ENCODE peak calls at places on chromosomes 7 and 10, in nine cellular contexts. T, O, S, R, F, X, G, Z and H are unnamed samples.

GRCh38 chr10:79483299-79483698 is 29.0 kb upstream of the EIF5AL1 start:
- DNase-seq in S (no peak), T (no peak), G (no peak), F (no peak), R (no peak), X (no peak), Z (no peak), O (no peak), H (no peak)

GRCh38 chr10:77157248-77158019 is 480.2 kb downstream of the KCNMA1 start:
- DNase-seq in Z (no peak), O (no peak), F (no peak), S (no peak), T (no peak), R (no peak), G (no peak), X (no peak), H (no peak)

GRCh38 chr7:118974836-118975235 is 750.3 kb downstream of the ANKRD7 start:
- DNase-seq in G (no peak), O (no peak), T (no peak), Z (no peak), R (no peak), S (peak), X (no peak), F (no peak), H (no peak)

GRCh38 chr7:31437466-31437865 is 76.4 kb upstream of the ITPRID1 start:
- DNase-seq in T (no peak), G (no peak), S (no peak), Z (no peak), R (no peak), O (no peak), F (no peak), X (no peak), H (no peak)

GRCh38 chr10:81873932-81874816 is 820 bp upstream of the NRG3 start:
- DNase-seq in S (no peak), O (peak), R (peak), X (peak), G (no peak), F (peak), Z (no peak), T (no peak), H (peak)

GRCh38 chr7:148809856-148810255 is 74.2 kb downstream of the EZH2 start:
- DNase-seq in R (peak), G (no peak), Z (no peak), O (no peak), S (no peak), T (no peak), X (no peak), F (no peak), H (no peak)

GRCh38 chr10:96370575-96371157 is 11.9 kb upstream of the OPALIN start:
- DNase-seq in S (peak), F (peak), T (peak), X (peak), O (peak), G (no peak), R (peak), Z (peak), H (peak)

GRCh38 chr10:28111712-28112111 is 112.8 kb upstream of the ODAD2 start:
- DNase-seq in F (no peak), T (no peak), X (no peak), S (peak), Z (no peak), R (no peak), O (no peak), G (no peak), H (no peak)

GRCh38 chr10:4710858-4711257 is 115.1 kb upstream of the AKR1E2 start:
- DNase-seq in F (no peak), R (no peak), G (no peak), O (no peak), S (no peak), X (no peak), T (no peak), Z (no peak), H (no peak)

GRCh38 chr7:19725770-19726169 is 16.9 kb upstream of the POLR1F start:
- DNase-seq in Z (no peak), T (no peak), S (no peak), R (no peak), X (no peak), G (no peak), O (no peak), F (no peak), H (no peak)

DNA sequence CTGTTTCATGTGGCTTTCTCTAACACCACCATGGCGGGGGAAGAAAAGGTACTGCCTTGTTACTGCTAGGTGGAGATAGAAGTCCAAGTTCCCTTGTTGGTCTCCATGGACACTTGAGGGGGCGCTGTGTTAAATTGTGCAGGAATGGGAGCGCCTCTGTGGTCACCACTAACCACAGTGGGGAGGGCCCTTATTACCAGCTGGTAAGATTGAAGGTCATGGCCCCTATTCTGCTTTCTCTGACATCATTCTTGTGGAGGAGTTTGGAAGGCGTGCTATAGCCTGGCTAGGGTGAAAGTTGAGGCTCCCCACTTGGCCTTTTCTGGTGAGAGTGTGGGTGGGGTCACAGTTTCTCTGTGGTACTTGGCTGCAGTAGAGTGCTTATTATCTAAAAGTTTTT is 14.9 kb upstream of the MXI1 start:
- DNase-seq in F (peak), T (no peak), G (no peak), Z (no peak), X (no peak), S (no peak), O (no peak), R (peak), H (no peak)
- TF ChIP-seq CTCF in F (peak), T (peak), G (peak), Z (no peak), X (peak), S (no peak), O (no peak), R (peak), H (no peak)

GRCh38 chr10:59177031-59177861 is 803 bp downstream of the PHYHIPL start:
- DNase-seq in X (peak), G (no peak), T (no peak), S (peak), O (peak), R (peak), F (peak), Z (no peak), H (peak)
- TF ChIP-seq CTCF in X (no peak), G (no peak), T (no peak), S (no peak), O (no peak), R (no peak), F (no peak), Z (no peak), H (no peak)

DNA sequence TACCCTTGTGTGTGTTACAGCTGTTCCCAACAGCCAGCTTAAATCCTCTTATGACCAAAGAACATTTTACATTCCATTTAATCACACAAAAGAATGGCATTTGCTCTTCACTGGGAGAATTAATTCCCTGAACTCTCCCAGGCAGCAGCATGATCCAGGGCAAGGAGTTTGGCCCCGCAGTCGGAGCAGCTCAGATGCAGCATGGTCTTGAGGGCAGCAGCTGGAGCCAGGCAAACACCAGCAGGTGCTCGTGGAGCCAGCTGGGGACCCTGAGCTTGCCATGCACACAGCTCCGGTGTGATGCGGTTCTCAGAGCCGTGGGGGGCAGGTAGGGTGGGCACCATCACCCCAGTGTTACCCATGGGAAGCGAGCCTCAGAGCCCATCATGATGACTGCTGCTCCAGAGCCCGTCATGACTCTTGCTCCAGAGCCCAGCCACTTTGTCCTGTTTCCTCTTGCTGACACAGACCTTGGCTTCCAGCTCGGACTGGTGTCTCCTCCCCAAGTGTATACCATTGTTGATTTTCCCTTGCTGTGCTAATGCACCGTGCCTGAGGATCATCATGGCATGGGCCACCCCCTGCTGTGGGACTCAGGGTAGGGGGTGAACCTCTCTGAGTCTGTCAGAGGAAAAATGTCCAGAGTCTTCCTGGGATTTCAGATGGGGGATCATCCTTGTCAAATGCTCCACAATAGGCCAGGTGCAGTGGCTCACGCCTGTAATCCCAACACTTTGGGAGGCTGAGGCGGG is 75.8 kb downstream of the ZRANB1 start:
- DNase-seq in S (no peak), X (no peak), R (no peak), T (no peak), O (no peak), F (no peak), Z (no peak), G (no peak), H (no peak)
- TF ChIP-seq CTCF in S (no peak), X (no peak), R (no peak), T (no peak), O (no peak), F (no peak), Z (no peak), G (no peak), H (no peak)

GRCh38 chr10:33559105-33559504 is 224.6 kb upstream of the NRP1 start:
- DNase-seq in R (no peak), Z (no peak), O (no peak), S (peak), F (no peak), X (no peak), T (no peak), G (no peak), H (no peak)
- TF ChIP-seq CTCF in R (no peak), Z (no peak), O (no peak), S (no peak), F (no peak), X (peak), T (no peak), G (no peak), H (no peak)

GRCh38 chr7:152859781-152860191 is 100.2 kb downstream of the ACTR3B start:
- DNase-seq in O (no peak), Z (no peak), S (no peak), X (no peak), T (peak), G (no peak), R (peak), F (no peak), H (peak)
- TF ChIP-seq CTCF in O (no peak), Z (no peak), S (peak), X (peak), T (peak), G (peak), R (peak), F (no peak), H (peak)

DNA sequence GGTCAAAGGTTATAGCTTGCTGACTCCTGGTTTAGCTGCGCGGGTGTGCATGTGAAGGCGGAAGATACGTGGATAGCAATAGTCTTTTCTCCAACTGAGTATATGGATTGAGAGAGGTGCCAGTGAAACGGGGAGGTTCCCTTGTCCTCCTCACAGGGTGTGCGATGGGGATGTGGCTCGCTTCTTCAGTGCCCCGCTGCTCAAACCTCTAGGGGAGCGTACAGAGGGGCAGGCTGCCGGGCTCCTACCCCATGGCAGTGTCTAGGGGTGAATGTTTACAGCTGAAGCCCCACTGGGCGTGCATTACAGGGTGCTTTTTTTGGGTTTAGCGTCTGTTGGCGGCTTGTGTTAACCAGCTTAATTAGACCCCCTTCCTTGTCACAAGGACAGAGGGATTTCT is 438.5 kb downstream of the CCSER2 start:
- DNase-seq in T (no peak), S (no peak), G (no peak), R (no peak), F (no peak), O (no peak), Z (no peak), X (no peak), H (no peak)
- TF ChIP-seq CTCF in T (no peak), S (no peak), G (no peak), R (no peak), F (no peak), O (no peak), Z (no peak), X (no peak), H (no peak)

GRCh38 chr10:60453031-60453430 is 63.4 kb upstream of the ANK3 start:
- DNase-seq in R (no peak), F (no peak), S (no peak), T (no peak), Z (no peak), X (no peak), G (no peak), O (no peak), H (no peak)

GRCh38 chr10:60461688-60462087 is 72.0 kb upstream of the ANK3 start:
- DNase-seq in O (no peak), T (no peak), F (no peak), X (no peak), S (no peak), G (no peak), Z (no peak), R (no peak), H (no peak)

GRCh38 chr10:60454336-60454735 is 64.7 kb upstream of the ANK3 start:
- DNase-seq in G (no peak), F (no peak), X (no peak), S (no peak), Z (no peak), R (no peak), T (no peak), O (no peak), H (peak)

GRCh38 chr10:60460058-60460457 is 70.4 kb upstream of the ANK3 start:
- DNase-seq in X (no peak), T (no peak), G (no peak), O (no peak), F (no peak), Z (no peak), S (no peak), R (no peak), H (no peak)

GRCh38 chr10:60456053-60456452 is 66.4 kb upstream of the ANK3 start:
- DNase-seq in G (no peak), Z (no peak), X (no peak), S (peak), F (no peak), R (peak), O (no peak), T (no peak), H (peak)
- TF ChIP-seq CTCF in G (peak), Z (no peak), X (peak), S (peak), F (no peak), R (peak), O (no peak), T (peak), H (no peak)

GRCh38 chr7:23246540-23246939 is at the start of gene GPNMB:
- DNase-seq in Z (no peak), O (peak), X (no peak), S (peak), F (no peak), T (no peak), R (no peak), G (no peak), H (no peak)
- TF ChIP-seq CTCF in Z (no peak), O (no peak), X (no peak), S (no peak), F (no peak), T (no peak), R (no peak), G (no peak), H (no peak)